ENCODE peak calls at places on chromosomes 16 and 17, in seven cellular contexts. B, H, G, D, S, J and A are unnamed samples.

GRCh38 chr16:80174416-80174815 is 366.4 kb upstream of the DYNLRB2 start:
- DNase-seq in B (peak), H (no peak), G (no peak), D (peak), S (no peak), J (no peak), A (no peak)

GRCh38 chr17:80455328-80455710 is 21.1 kb downstream of the NPTX1 start:
- DNase-seq in B (peak), H (peak), G (peak), D (peak), S (no peak), J (no peak), A (peak)

GRCh38 chr17:40070895-40071719 is 8.3 kb downstream of the THRA start:
- DNase-seq in B (no peak), H (no peak), G (no peak), D (peak), S (no peak), J (no peak), A (no peak)

GRCh38 chr16:31242197-31242596 is 17.6 kb upstream of the ITGAM start:
- DNase-seq in B (peak), H (no peak), G (no peak), D (no peak), S (no peak), J (no peak), A (no peak)

GRCh38 chr16:66740010-66740409 is 11.4 kb downstream of the DYNC1LI2 start:
- DNase-seq in B (peak), H (peak), G (peak), D (peak), S (no peak), J (no peak), A (peak)

GRCh38 chr17:74274703-74275340 is 788 bp downstream of the DNAI2 start:
- DNase-seq in B (no peak), H (no peak), G (peak), D (no peak), S (no peak), J (no peak), A (no peak)

GRCh38 chr16:11150190-11150589 is 105.8 kb downstream of the SOCS1 start:
- DNase-seq in B (no peak), H (no peak), G (no peak), D (no peak), S (no peak), J (no peak), A (no peak)

GRCh38 chr17:8126306-8127066 is 2.6 kb upstream of the HES7 start:
- DNase-seq in B (peak), H (peak), G (peak), D (peak), S (no peak), J (no peak), A (peak)

GRCh38 chr16:64152010-64152767 is 969.7 kb downstream of the CDH11 start:
- DNase-seq in B (peak), H (no peak), G (no peak), D (no peak), S (no peak), J (no peak), A (no peak)

GRCh38 chr16:88017006-88017405 is 65.8 kb downstream of the BANP start:
- DNase-seq in B (no peak), H (no peak), G (no peak), D (no peak), S (no peak), J (no peak), A (no peak)

GRCh38 chr16:22813223-22813945 is 578 bp upstream of the HS3ST2 start:
- DNase-seq in B (peak), H (no peak), G (no peak), D (peak), S (no peak), J (no peak), A (peak)

GRCh38 chr17:41907633-41908539 is 10.9 kb downstream of the ACLY start:
- DNase-seq in B (peak), H (no peak), G (no peak), D (peak), S (no peak), J (no peak), A (no peak)

GRCh38 chr16:30958164-30959083 is 870 bp downstream of the SETD1A start:
- DNase-seq in B (peak), H (peak), G (peak), D (peak), S (no peak), J (no peak), A (peak)

GRCh38 chr16:64089697-64090096 is 1032.2 kb downstream of the CDH11 start:
- DNase-seq in B (peak), H (peak), G (peak), D (peak), S (no peak), J (no peak), A (peak)

GRCh38 chr16:4945560-4946502 is 8.9 kb upstream of the PPL start:
- DNase-seq in B (no peak), H (no peak), G (no peak), D (peak), S (no peak), J (no peak), A (no peak)

GRCh38 chr17:38550661-38551060 is 55.1 kb downstream of the SRCIN1 start:
- DNase-seq in B (peak), H (no peak), G (no peak), D (no peak), S (no peak), J (no peak), A (no peak)

GRCh38 chr16:30521873-30522641 is 4.3 kb downstream of the ZNF768 start:
- DNase-seq in B (no peak), H (no peak), G (no peak), D (peak), S (no peak), J (no peak), A (no peak)

GRCh38 chr17:43468746-43469544 is 14.8 kb upstream of the DHX8 start:
- DNase-seq in B (peak), H (no peak), G (no peak), D (peak), S (no peak), J (no peak), A (no peak)